ENCODE peak calls at places on chromosomes 1 and 21, in eight cellular contexts. I is GM23248, R is GM23338, C is OCI-LY7, O is SK-N-SH, W is MM.1S, B is HCT116, E is PC-3. U is an unnamed sample.
A peak's percentile ranks its signal among the peaks of the same experiment; 100 is the strongest.

GRCh38 chr1:111976842-111977241 is 12.6 kb downstream of the KCND3 start:
- DNase-seq in I (no peak), R (no peak), C (no peak), O (no peak), W (no peak), B (no peak), E (no peak), U (peak; percentile 19)

GRCh38 chr1:53327183-53327941 is 508 bp downstream of the LRP8 start:
- DNase-seq in I (peak; percentile 65), R (peak; percentile 60), C (peak; percentile 78), O (peak; percentile 78), W (peak; percentile 45), B (no peak), E (peak; percentile 16), U (peak; percentile 46)

GRCh38 chr1:47996406-47997226 is 569 bp downstream of the TRABD2B start:
- DNase-seq in I (peak; percentile 38), R (peak; percentile 59), C (no peak), O (peak; percentile 77), W (no peak), B (no peak), E (no peak), U (peak; percentile 68)

GRCh38 chr1:95097426-95097825 is 19.7 kb upstream of the TLCD4 start:
- DNase-seq in I (no peak), R (no peak), C (no peak), O (no peak), W (no peak), B (no peak), E (no peak), U (no peak)

GRCh38 chr1:161885013-161885412 is 118.9 kb downstream of the ATF6 start:
- DNase-seq in I (peak; percentile 70), R (no peak), C (no peak), O (no peak), W (no peak), B (no peak), E (peak; percentile 75), U (no peak)

GRCh38 chr1:51661081-51661518 is 44.2 kb downstream of the OSBPL9 start:
- DNase-seq in I (peak; percentile 95), R (no peak), C (no peak), O (no peak), W (no peak), B (no peak), E (peak; percentile 87), U (peak; percentile 41)

GRCh38 chr21:25837545-25838263 is 102.9 kb downstream of the GABPA start:
- DNase-seq in I (peak; percentile 22), R (no peak), C (no peak), O (no peak), W (no peak), B (no peak), E (peak; percentile 88), U (peak; percentile 50)

GRCh38 chr1:21383785-21384401 is 56.0 kb upstream of the NBPF3 start:
- DNase-seq in I (no peak), R (no peak), C (no peak), O (no peak), W (peak; percentile 31), B (no peak), E (no peak), U (no peak)

GRCh38 chr1:199641531-199641930 is 386.0 kb upstream of the NR5A2 start:
- DNase-seq in I (no peak), R (no peak), C (no peak), O (no peak), W (no peak), B (no peak), E (no peak), U (no peak)

GRCh38 chr1:18302788-18303413 is 177.8 kb upstream of the KLHDC7A start:
- DNase-seq in I (no peak), R (peak; percentile 58), C (peak; percentile 54), O (peak; percentile 63), W (no peak), B (peak; percentile 8), E (no peak), U (no peak)

GRCh38 chr1:109756848-109757521 is 6.7 kb downstream of the EPS8L3 start:
- DNase-seq in I (no peak), R (no peak), C (no peak), O (no peak), W (no peak), B (no peak), E (no peak), U (no peak)

GRCh38 chr1:56065729-56066128 is 513.6 kb downstream of the PLPP3 start:
- DNase-seq in I (peak; percentile 38), R (no peak), C (no peak), O (no peak), W (no peak), B (no peak), E (no peak), U (no peak)

GRCh38 chr1:43582162-43582566 is 51.5 kb downstream of the PTPRF start:
- DNase-seq in I (peak; percentile 97), R (no peak), C (no peak), O (no peak), W (no peak), B (peak; percentile 93), E (peak; percentile 96), U (peak; percentile 91)

GRCh38 chr21:36388835-36389234 is 3.6 kb downstream of the CHAF1B start:
- DNase-seq in I (peak; percentile 35), R (peak; percentile 88), C (no peak), O (peak; percentile 49), W (no peak), B (no peak), E (no peak), U (peak; percentile 20)

GRCh38 chr21:39630827-39631226 is 18.1 kb downstream of the B3GALT5 start:
- DNase-seq in I (peak; percentile 26), R (no peak), C (no peak), O (no peak), W (no peak), B (no peak), E (peak; percentile 74), U (no peak)

DNA sequence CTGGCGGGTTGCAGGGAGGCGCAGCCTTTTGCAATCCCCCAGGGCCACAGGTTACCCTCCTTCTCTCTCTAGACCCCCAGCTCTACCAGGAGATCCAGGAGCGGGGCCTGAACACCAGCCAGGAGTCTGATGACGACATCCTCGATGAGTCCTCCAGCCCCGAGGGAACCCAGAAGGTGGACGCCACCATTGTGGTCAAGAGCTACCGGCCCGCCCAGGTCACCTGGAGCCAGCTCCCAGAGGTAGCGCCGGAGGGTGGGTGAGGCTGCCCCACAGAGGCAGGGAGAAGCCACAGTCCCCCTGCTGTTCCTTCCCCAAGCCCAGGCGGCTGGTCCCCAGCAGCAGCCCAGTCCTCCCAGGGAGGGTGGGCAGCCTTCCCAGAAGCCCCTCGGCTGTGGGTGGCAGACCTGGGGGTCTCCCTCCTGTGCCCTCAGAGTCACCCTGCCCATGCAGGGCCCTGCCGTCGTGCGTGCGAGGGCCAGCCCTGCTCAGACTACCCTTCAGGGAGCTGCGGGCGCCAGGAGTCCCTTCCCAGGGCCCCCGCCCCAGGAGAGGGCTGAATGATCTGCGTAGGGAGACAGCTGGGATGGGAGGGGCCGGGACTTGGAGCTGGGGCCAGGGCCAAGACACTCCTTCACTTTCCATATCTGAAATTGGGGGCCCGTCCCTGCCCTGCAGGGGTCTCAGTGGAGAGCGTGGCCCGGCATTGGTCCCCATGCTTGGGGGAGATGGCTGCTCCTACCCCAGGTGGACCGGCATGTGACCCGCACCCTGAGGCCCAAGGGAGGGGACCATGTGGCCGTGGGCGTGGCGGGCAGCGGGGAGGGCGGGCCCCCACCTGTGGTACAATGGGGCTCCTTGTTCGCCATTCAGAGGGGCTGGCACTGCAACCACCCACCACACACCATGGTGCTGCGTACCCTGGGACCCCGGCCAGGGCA is 12.9 kb downstream of the ARHGEF16 start:
- DNase-seq in I (no peak), R (no peak), C (no peak), O (no peak), W (no peak), B (no peak), E (no peak), U (no peak)
- TF ChIP-seq EZH2phosphoT487 in I (no peak), R (no peak), C (no peak), O (no peak), W (no peak), B (no peak), E (no peak), U (no peak)

GRCh38 chr1:245039196-245039595 is 115.6 kb upstream of the KIF26B start:
- DNase-seq in I (no peak), R (no peak), C (no peak), O (no peak), W (no peak), B (no peak), E (no peak), U (no peak)
- H3K9me2 ChIP-seq in I (no peaks in the 10 kb centered on the region), R (no peaks in the 10 kb centered on the region), C (no peaks in the 10 kb centered on the region), O (no peaks in the 10 kb centered on the region), W (no peaks in the 10 kb centered on the region), B (no peaks in the 10 kb centered on the region), E (no peaks in the 10 kb centered on the region), U (no peaks in the 10 kb centered on the region)

DNA sequence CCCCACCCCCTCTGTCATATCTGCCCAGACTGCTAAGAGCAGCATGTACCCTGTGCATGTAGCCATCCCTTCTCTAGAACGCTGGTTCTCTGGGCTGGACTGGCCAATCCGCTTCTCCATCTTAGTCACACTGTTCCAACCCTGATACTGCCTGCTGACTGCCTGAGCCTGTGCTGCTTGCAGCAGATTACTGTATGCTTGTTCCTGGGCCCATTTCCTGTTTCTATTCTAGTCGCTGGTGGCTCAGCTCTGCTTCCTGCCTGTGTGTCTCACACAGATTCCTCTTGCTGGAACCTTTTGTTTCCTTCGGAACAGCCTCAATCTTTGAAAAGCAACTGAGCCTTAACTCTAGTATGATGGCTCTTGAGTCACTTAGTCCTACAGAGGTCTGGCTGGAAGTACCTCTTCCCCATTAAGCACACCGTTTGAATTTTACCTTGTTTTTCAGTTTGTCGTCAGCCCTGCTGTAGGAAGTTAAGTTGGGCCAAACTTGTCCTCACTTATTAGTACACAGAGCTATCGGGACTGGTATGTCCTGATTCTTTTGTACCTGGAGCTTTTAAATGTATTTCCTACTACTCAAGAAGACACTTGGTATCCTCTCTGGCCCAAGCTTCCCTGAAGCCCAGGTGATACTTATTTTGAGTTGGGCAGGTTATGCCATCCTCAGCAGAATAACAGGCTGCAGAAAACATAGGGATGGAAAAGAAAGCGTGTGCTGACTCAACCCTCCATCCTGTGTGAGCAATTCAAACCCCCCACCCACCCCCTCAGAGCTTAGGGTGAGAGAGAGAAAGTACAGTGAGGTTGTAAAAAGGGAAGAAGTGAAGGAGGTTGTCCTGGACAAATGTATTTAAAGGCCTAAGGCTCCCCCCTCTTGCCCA is 43.4 kb upstream of the PIGV start:
- DNase-seq in I (peak; percentile 83), R (peak; percentile 92), C (peak; percentile 97), O (peak; percentile 34), W (peak; percentile 99), B (peak; percentile 66), E (peak; percentile 75), U (peak; percentile 28)
- TF ChIP-seq EZH2phosphoT487 in I (no peak), R (no peak), C (no peak), O (no peak), W (no peak), B (no peak), E (no peak), U (no peak)

DNA sequence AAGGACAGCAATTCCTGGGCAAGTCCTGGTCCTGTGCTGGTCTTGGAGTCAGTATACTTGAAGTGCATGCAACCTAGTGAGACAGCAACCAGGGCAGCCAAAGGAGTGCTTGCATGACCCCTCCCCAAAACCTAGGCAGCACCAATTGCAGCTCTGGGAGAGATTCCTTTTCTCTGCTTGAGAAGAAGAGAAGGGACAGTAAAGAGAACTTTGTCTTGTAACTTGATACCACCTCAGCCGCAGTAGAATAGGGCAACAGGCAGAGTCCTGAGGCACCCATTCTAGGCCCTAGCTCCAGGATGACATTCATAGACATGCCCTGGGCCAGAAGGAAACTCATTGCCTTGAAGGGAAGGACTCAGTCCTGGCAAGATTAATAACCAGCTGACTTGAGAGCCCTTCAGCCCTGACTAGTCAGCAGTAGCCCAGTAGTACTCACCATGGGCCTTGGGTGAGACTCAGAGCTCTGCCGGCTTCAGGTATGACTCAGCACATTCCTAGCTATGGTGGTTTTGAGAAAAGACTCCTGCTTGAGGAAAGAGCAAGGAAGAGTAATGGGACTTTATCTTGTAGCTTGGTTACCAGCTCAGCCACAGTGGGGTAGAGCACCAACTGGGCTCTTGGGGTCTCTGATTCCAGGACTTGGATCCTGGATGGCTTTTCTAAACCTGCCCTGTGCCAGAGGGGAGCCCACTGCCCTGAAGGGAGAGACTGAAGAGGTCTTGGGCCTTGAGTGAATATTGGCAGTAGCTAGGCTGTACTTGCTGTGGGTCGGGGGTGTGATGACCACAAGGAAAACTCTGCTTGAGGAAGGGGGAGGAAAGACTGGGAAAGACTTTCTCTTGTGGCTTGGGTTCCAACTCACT is 51.7 kb upstream of the ACADM start:
- DNase-seq in I (peak; percentile 90), R (peak; percentile 68), C (no peak), O (no peak), W (peak; percentile 26), B (peak; percentile 55), E (peak; percentile 84), U (peak; percentile 57)
- H3K9me2 ChIP-seq in I (no peaks in the 10 kb centered on the region), R (peaks cover 16% of the 10 kb centered on the region), C (no peaks in the 10 kb centered on the region), O (no peaks in the 10 kb centered on the region), W (no peaks in the 10 kb centered on the region), B (no peaks in the 10 kb centered on the region), E (no peaks in the 10 kb centered on the region), U (no peaks in the 10 kb centered on the region)